ENCODE peak calls at places on chromosomes 7 and 10, in seven cellular contexts. C, J, R, W, S, D and L are unnamed samples. For H3K27me3, the result is how much of the 10 kb centered on the place peaks cover.

GRCh38 chr7:138167869-138168296 is 91.6 kb downstream of the AKR1D1 start:
- DNase-seq in C (no peak), J (no peak), R (no peak), W (no peak), S (no peak), D (no peak), L (no peak)

GRCh38 chr10:6024334-6024682 is 37.9 kb downstream of the IL2RA start:
- DNase-seq in C (no peak), J (no peak), R (no peak), W (no peak), S (no peak), D (no peak), L (no peak)

GRCh38 chr7:110607050-110607862 is 483.7 kb upstream of the LRRN3 start:
- DNase-seq in C (no peak), J (no peak), R (no peak), W (no peak), S (no peak), D (no peak), L (no peak)

GRCh38 chr7:64407148-64407547 is 93.4 kb downstream of the ZNF736 start:
- DNase-seq in C (no peak), J (no peak), R (no peak), W (no peak), S (no peak), D (no peak), L (no peak)

GRCh38 chr7:3493499-3493898 is 192.4 kb downstream of the SDK1 start:
- DNase-seq in C (no peak), J (no peak), R (peak), W (no peak), S (peak), D (no peak), L (peak)

GRCh38 chr7:157008206-157009169 is 2.0 kb downstream of the MNX1 start:
- DNase-seq in C (no peak), J (peak), R (no peak), W (no peak), S (no peak), D (peak), L (no peak)

GRCh38 chr7:123492485-123492884 is 41.9 kb downstream of the IQUB start:
- DNase-seq in C (no peak), J (no peak), R (no peak), W (no peak), S (no peak), D (no peak), L (no peak)

GRCh38 chr7:7103343-7104313 is 78.7 kb upstream of the C1GALT1 start:
- DNase-seq in C (peak), J (no peak), R (peak), W (peak), S (peak), D (peak), L (peak)

GRCh38 chr10:99530108-99531025 is 2.4 kb upstream of the NKX2-3 start:
- DNase-seq in C (peak), J (no peak), R (no peak), W (no peak), S (no peak), D (peak), L (no peak)

GRCh38 chr7:66921918-66922486 is 977 bp downstream of the TMEM248 start:
- DNase-seq in C (peak), J (no peak), R (no peak), W (no peak), S (no peak), D (no peak), L (peak)

GRCh38 chr10:42963302-42963701 is 113.6 kb upstream of the RET start:
- DNase-seq in C (peak), J (no peak), R (no peak), W (no peak), S (no peak), D (peak), L (no peak)

GRCh38 chr7:145082366-145083240 is 246.8 kb upstream of the TPK1 start:
- DNase-seq in C (no peak), J (no peak), R (no peak), W (no peak), S (no peak), D (no peak), L (peak)

GRCh38 chr7:105229641-105230040 is 159.1 kb downstream of the SRPK2 start:
- DNase-seq in C (no peak), J (no peak), R (no peak), W (no peak), S (peak), D (no peak), L (peak)

GRCh38 chr7:127578711-127579275 is 6.6 kb downstream of the GCC1 start:
- DNase-seq in C (no peak), J (no peak), R (no peak), W (no peak), S (no peak), D (no peak), L (no peak)

GRCh38 chr7:127582361-127582760 is 3.0 kb downstream of the GCC1 start:
- DNase-seq in C (no peak), J (peak), R (peak), W (no peak), S (no peak), D (no peak), L (no peak)

GRCh38 chr7:127580612-127581011 is 4.8 kb downstream of the GCC1 start:
- DNase-seq in C (no peak), J (no peak), R (no peak), W (no peak), S (no peak), D (no peak), L (no peak)

GRCh38 chr7:127581716-127582115 is 3.7 kb downstream of the GCC1 start:
- DNase-seq in C (no peak), J (no peak), R (no peak), W (no peak), S (no peak), D (no peak), L (no peak)

DNA sequence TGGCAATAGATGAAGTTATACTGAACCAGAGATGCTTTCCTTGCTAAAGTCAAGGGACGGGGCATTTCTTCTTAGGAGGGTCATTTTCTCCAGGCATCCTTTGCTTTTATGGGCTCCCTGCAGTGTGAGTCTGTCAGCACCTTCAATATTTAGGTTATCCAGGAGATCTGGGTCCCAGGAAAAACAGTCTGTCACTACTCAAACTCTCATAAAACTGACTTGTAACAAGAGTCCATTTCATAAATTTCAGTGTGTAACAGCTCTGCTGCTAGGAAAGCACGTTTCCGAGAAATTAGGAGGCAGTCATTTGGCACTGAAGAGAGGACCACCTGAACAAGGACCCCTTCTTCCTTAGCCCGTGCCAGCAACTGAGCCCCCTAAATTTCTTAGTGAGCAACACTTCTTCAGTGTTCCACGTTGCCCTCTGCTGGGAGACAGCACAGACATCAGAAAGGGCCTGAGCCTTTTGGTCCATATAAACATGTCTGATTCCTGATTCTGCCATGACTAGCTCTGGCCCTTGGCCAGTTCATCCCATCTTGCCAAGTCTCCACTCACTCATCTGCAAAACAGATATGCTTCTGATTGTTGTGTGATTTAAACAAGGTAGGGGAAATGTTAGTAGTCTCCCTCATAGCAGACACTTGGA is 7.2 kb downstream of the GCC1 start:
- DNase-seq in C (no peak), J (peak), R (peak), W (no peak), S (peak), D (no peak), L (no peak)
- TF ChIP-seq CTCF in C (no peak), J (no peak), R (peak), W (no peak), S (peak), D (no peak), L (peak)

GRCh38 chr10:24440817-24441790 is 232.2 kb downstream of the KIAA1217 start:
- DNase-seq in C (no peak), J (no peak), R (peak), W (no peak), S (peak), D (no peak), L (no peak)

GRCh38 chr10:24439935-24440334 is 231.0 kb downstream of the KIAA1217 start:
- DNase-seq in C (no peak), J (no peak), R (peak), W (no peak), S (peak), D (no peak), L (no peak)

GRCh38 chr10:24435374-24435773 is 226.4 kb downstream of the KIAA1217 start:
- DNase-seq in C (no peak), J (no peak), R (peak), W (no peak), S (peak), D (no peak), L (peak)

GRCh38 chr10:24437302-24437701 is 228.4 kb downstream of the KIAA1217 start:
- DNase-seq in C (no peak), J (no peak), R (no peak), W (no peak), S (no peak), D (no peak), L (peak)

GRCh38 chr10:24438800-24439199 is 229.9 kb downstream of the KIAA1217 start:
- DNase-seq in C (no peak), J (no peak), R (no peak), W (no peak), S (peak), D (no peak), L (no peak)
- H3K27ac ChIP-seq in C (no peak), J (no peak), R (no peak), W (no peak), S (no peak), D (no peak), L (no peak)

DNA sequence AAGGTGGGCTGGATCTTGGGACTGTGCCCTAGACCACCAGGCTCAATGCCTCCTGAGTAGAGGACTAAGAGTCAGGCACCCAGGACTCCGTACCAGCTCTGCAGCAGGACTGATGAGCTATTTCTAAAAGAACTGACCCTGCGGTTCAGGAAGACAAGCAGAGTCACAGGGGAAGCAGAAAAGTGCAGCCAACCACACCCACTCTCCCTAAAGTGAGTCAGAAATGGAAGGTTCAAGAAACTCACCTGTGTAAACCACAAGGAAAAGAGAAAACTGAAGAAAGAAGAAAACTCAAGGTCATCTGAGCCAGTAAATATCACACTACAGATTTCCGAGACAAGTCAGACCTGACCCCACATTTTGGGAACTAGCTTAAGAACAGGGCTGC is 2.5 kb downstream of the PARP12 start:
- DNase-seq in C (no peak), J (no peak), R (no peak), W (no peak), S (no peak), D (no peak), L (peak)
- H3K27me3 ChIP-seq in C (under half), J (under half), R (under half), W (under half), S (under half), D (under half), L (under half)

GRCh38 chr10:63724922-63725321 is 203.7 kb downstream of the REEP3 start:
- DNase-seq in C (no peak), J (no peak), R (no peak), W (no peak), S (no peak), D (no peak), L (no peak)
- TF ChIP-seq CTCF in C (no peak), J (no peak), R (no peak), W (no peak), S (no peak), D (no peak), L (peak)

DNA sequence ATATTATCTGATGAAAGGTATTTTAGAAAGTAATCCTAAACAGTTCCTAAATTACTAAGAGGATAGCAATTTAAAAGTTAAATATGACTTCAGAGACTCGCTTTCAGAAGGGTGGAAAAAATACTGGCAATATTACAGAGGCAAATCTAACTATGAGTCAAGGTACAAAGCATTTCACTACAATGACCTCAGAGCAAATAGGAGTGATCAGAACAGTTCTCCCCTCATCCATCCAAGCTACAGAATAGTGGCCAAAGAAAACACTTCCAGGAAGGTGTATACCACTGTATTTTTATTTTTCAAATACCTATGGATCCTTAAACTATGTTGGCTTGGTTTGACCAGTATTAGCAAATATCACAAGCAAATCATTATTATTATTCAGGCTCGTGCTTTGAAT is 112.8 kb upstream of the ODAD2 start:
- DNase-seq in C (no peak), J (no peak), R (peak), W (no peak), S (peak), D (no peak), L (no peak)
- H3K27ac ChIP-seq in C (no peak), J (no peak), R (no peak), W (no peak), S (no peak), D (no peak), L (no peak)